ENCODE peak calls at places on chromosomes 13 and 19, in five cellular contexts. R is PC-3, M is breast epithelium, A is cardiac muscle cell, L is heart left ventricle. P is an unnamed sample.

GRCh38 chr13:27933580-27934328 is 14.0 kb downstream of the PDX1 start:
- DNase-seq in M (no peak), A (no peak), L (no peak), R (peak), P (no peak)

GRCh38 chr19:15424121-15424520 is 5.3 kb upstream of the AKAP8L start:
- DNase-seq in L (no peak), R (no peak), A (no peak), M (no peak), P (no peak)

GRCh38 chr13:22893149-22893548 is 287.6 kb upstream of the SGCG start:
- DNase-seq in M (no peak), L (no peak), A (no peak), R (no peak), P (no peak)

GRCh38 chr13:23707674-23708073 is 137.5 kb downstream of the TNFRSF19 start:
- DNase-seq in L (no peak), R (peak), M (no peak), A (no peak), P (peak)

GRCh38 chr19:28827382-28827781 is 385.6 kb downstream of the UQCRFS1 start:
- DNase-seq in L (no peak), R (no peak), A (no peak), M (no peak), P (no peak)

GRCh38 chr19:472005-472858 is 11.4 kb upstream of the SHC2 start:
- DNase-seq in R (no peak), M (no peak), A (no peak), L (no peak), P (no peak)

GRCh38 chr19:18322318-18322758 is 538 bp downstream of the LSM4 start:
- DNase-seq in A (peak), L (peak), M (no peak), R (peak), P (peak)

GRCh38 chr13:21478881-21479808 is 20.0 kb upstream of the ZDHHC20 start:
- DNase-seq in A (peak), M (no peak), L (peak), R (peak), P (peak)

GRCh38 chr19:12163841-12164240 is 945 bp downstream of the ZNF136 start:
- DNase-seq in M (no peak), R (peak), A (no peak), L (no peak), P (no peak)

GRCh38 chr19:13505761-13506549 is at the start of gene CACNA1A:
- DNase-seq in M (no peak), L (peak), A (peak), R (no peak), P (no peak)

GRCh38 chr19:44758596-44758995 is 10.1 kb downstream of the BCL3 start:
- DNase-seq in R (no peak), A (peak), L (peak), M (no peak), P (no peak)
- H3K4me3 ChIP-seq in R (no peak), A (peak), L (peak), M (peak), P (no peak)

GRCh38 chr19:1758231-1758577 is 4.9 kb downstream of the ONECUT3 start:
- DNase-seq in L (no peak), A (no peak), M (no peak), R (no peak), P (no peak)

GRCh38 chr19:1761528-1762242 is 8.4 kb downstream of the ONECUT3 start:
- DNase-seq in M (no peak), L (no peak), A (no peak), R (no peak), P (no peak)

GRCh38 chr19:1758959-1759903 is 5.9 kb downstream of the ONECUT3 start:
- DNase-seq in R (no peak), M (no peak), L (no peak), A (no peak), P (no peak)

GRCh38 chr19:1757468-1758230 is 4.3 kb downstream of the ONECUT3 start:
- DNase-seq in L (no peak), R (no peak), A (no peak), M (no peak), P (no peak)

GRCh38 chr19:1760020-1760419 is 6.7 kb downstream of the ONECUT3 start:
- DNase-seq in R (no peak), A (no peak), M (no peak), L (no peak), P (no peak)
- H3K4me3 ChIP-seq in R (no peak), A (no peak), M (no peak), L (no peak), P (no peak)

GRCh38 chr19:51018745-51019543 is 565 bp downstream of the KLK10 start:
- DNase-seq in M (peak), L (no peak), A (peak), R (no peak), P (no peak)
- H3K4me3 ChIP-seq in M (peak), L (peak), A (peak), R (no peak), P (no peak)

DNA sequence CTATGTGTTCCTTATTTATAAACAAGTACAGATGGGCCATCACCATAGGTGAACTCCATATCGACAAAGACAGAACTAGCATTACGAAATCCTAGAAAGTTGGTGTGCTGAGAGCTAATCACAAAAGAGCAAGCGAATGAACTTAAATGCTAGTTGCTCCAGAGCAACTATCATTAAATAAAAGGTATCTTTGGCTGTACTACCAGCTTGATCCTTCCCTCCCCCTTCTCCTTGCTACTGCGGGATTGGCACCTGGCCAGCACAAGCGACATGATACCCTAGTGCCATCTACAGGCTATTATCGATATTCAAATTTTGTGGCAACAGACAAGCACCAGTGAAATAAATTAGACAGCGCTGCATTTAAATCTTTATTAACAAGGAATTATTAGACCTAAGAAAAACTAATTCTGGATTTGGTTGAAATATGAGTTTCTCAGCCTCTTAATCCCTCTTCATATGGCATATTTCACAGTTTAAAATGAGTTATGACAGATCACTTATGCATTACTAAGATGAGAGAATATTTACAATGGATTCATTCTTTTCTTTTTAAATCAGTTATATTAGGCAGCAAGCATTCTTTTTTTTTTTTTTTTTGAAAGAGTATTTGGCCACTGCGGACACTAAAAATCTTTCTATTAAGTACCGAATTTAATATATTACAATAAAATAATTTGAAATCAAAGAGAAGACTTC is 5.8 kb downstream of the PCDH9 start:
- DNase-seq in R (peak), M (peak), L (peak), A (peak), P (peak)
- H3K4me3 ChIP-seq in R (peak), M (no peak), L (peak), A (no peak), P (no peak)

GRCh38 chr13:46129955-46130354 is 25.1 kb upstream of the CPB2 start:
- DNase-seq in L (no peak), A (no peak), M (no peak), R (no peak), P (no peak)

GRCh38 chr13:46126552-46127171 is 21.8 kb upstream of the CPB2 start:
- DNase-seq in M (peak), A (peak), L (peak), R (peak), P (peak)

GRCh38 chr13:46131705-46132104 is 26.9 kb upstream of the CPB2 start:
- DNase-seq in L (no peak), R (no peak), A (no peak), M (no peak), P (no peak)

GRCh38 chr13:46127336-46128023 is 22.6 kb upstream of the CPB2 start:
- DNase-seq in M (no peak), A (no peak), L (no peak), R (no peak), P (no peak)

DNA sequence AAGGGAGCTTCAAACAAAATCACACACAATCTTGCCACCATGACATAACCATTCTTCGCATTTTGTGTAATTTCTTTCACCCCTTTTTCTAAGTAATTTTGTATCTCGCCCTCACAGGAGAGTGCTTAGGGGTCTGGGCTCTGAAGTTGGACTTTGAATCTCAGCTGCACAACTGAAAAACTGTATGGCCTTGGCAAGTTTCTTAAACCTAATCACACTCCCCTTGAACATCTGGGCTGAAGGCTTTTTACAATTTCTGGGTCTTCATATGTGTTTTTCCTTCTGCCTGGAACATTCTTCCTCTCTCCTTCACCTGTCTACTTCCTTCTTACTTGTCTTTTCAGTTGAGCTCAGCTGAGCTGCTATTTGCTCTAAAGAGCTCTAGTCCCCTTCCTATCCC is 24.3 kb upstream of the CPB2 start:
- DNase-seq in A (no peak), L (no peak), R (no peak), M (no peak), P (no peak)
- H3K4me3 ChIP-seq in A (no peak), L (no peak), R (no peak), M (no peak), P (no peak)

P was measured in GM12865.